ENCODE peak calls at places on chromosomes 11 and 22, in seven cellular contexts. S is mucosa of gallbladder, Z is NCI-H2107, Q is choroid plexus epithelial cell, I is psoas muscle, M is LHCN-M2, V is H54. L is an unnamed sample.

GRCh38 chr22:26708256-26709009 is 51.0 kb downstream of the MIAT start:
- DNase-seq in S (no peak), Z (no peak), Q (peak; percentile 63), I (no peak), M (no peak), V (no peak), L (no peak)

GRCh38 chr11:125207866-125208425 is 43.4 kb downstream of the PKNOX2 start:
- DNase-seq in S (no peak), Z (no peak), Q (peak; percentile 58), I (no peak), M (peak; percentile 73), V (no peak), L (no peak)

GRCh38 chr11:116724813-116725212 is 48.0 kb downstream of the BUD13 start:
- DNase-seq in S (no peak), Z (no peak), Q (no peak), I (no peak), M (no peak), V (no peak), L (no peak)

GRCh38 chr11:57798905-57799559 is 37.4 kb downstream of the CTNND1 start:
- DNase-seq in S (peak; percentile 92), Z (no peak), Q (peak; percentile 51), I (no peak), M (peak; percentile 56), V (no peak), L (no peak)

GRCh38 chr11:95148938-95149337 is 59.3 kb downstream of the ENDOD1 start:
- DNase-seq in S (no peak), Z (no peak), Q (no peak), I (no peak), M (no peak), V (no peak), L (no peak)

GRCh38 chr11:15687342-15687741 is 572.6 kb downstream of the INSC start:
- DNase-seq in S (no peak), Z (no peak), Q (no peak), I (no peak), M (no peak), V (no peak), L (no peak)

GRCh38 chr11:88523362-88524028 is 186.0 kb upstream of the CTSC start:
- DNase-seq in S (no peak), Z (no peak), Q (peak; percentile 43), I (no peak), M (peak; percentile 72), V (no peak), L (no peak)

GRCh38 chr11:111155021-111155420 is 90.5 kb upstream of the POU2AF2 start:
- DNase-seq in S (no peak), Z (no peak), Q (peak; percentile 49), I (no peak), M (peak; percentile 36), V (no peak), L (no peak)

GRCh38 chr11:101063706-101064105 is 65.9 kb downstream of the PGR start:
- DNase-seq in S (no peak), Z (no peak), Q (no peak), I (no peak), M (no peak), V (no peak), L (no peak)

GRCh38 chr11:2575611-2576051 is 124.2 kb downstream of the KCNQ1OT1 start:
- DNase-seq in S (no peak), Z (no peak), Q (no peak), I (no peak), M (no peak), V (no peak), L (no peak)

GRCh38 chr11:830295-831131 is 2.2 kb upstream of the CD151 start:
- DNase-seq in S (peak; percentile 77), Z (no peak), Q (peak; percentile 78), I (peak; percentile 79), M (no peak), V (no peak), L (no peak)

GRCh38 chr11:130490682-130491449 is 42.4 kb downstream of the ADAMTS15 start:
- DNase-seq in S (no peak), Z (no peak), Q (no peak), I (no peak), M (no peak), V (no peak), L (no peak)

GRCh38 chr22:20014526-20015186 is 2.0 kb downstream of the ARVCF start:
- DNase-seq in S (no peak), Z (no peak), Q (no peak), I (no peak), M (no peak), V (no peak), L (no peak)

GRCh38 chr11:3866206-3866605 is 10.7 kb downstream of the STIM1 start:
- DNase-seq in S (no peak), Z (no peak), Q (no peak), I (peak; percentile 30), M (no peak), V (no peak), L (no peak)

GRCh38 chr11:78365381-78365792 is 52.2 kb downstream of the GAB2 start:
- DNase-seq in S (no peak), Z (no peak), Q (peak; percentile 40), I (no peak), M (peak; percentile 50), V (peak; percentile 45), L (no peak)

GRCh38 chr22:35642305-35642741 is 5.9 kb upstream of the APOL6 start:
- DNase-seq in S (peak; percentile 82), Z (no peak), Q (no peak), I (no peak), M (no peak), V (no peak), L (no peak)

GRCh38 chr11:75198278-75198948 is 42.2 kb upstream of the TPBGL start:
- DNase-seq in S (no peak), Z (no peak), Q (no peak), I (no peak), M (no peak), V (no peak), L (no peak)

GRCh38 chr22:26903030-26903856 is 245.9 kb downstream of the MIAT start:
- DNase-seq in S (no peak), Z (no peak), Q (no peak), I (no peak), M (no peak), V (no peak), L (no peak)

GRCh38 chr11:121372671-121373429 is 79.3 kb upstream of the SORL1 start:
- DNase-seq in S (no peak), Z (no peak), Q (no peak), I (no peak), M (no peak), V (no peak), L (no peak)

GRCh38 chr11:17612221-17613188 is 65.4 kb downstream of the OTOG start:
- DNase-seq in S (peak; percentile 8), Z (no peak), Q (no peak), I (no peak), M (no peak), V (no peak), L (no peak)

L was measured in CD4-positive, alpha-beta T cell.